ENCODE peak calls at places on chromosome X, in six cellular contexts. G is mammary epithelial cell; A is fibroblast of villous mesenchyme; M is stimulated activated CD8-positive, alpha-beta memory T cell treated with anti-CD3 and anti-CD28 coated beads, Interleukin-4, amount 100 ng/mL, for 48 hours; Z is uterus; E is SJSA1. X is an unnamed sample.

GRCh38 chrX:23185951-23186350 is 148.7 kb upstream of the PTCHD1 start:
- DNase-seq in G (no peak), A (no peak), M (no peak), Z (no peak), E (no peak), X (no peak)

GRCh38 chrX:123155327-123155726 is 28.8 kb upstream of the GRIA3 start:
- DNase-seq in G (peak; percentile 9), A (no peak), M (no peak), Z (no peak), E (no peak), X (no peak)

GRCh38 chrX:72029473-72030411 is 102.0 kb downstream of the RTL5 start:
- DNase-seq in G (peak; percentile 77), A (peak; percentile 75), M (no peak), Z (no peak), E (peak; percentile 66), X (no peak)

GRCh38 chrX:110004970-110005369 is 2.1 kb downstream of the TMEM164 start:
- DNase-seq in G (no peak), A (no peak), M (no peak), Z (no peak), E (no peak), X (no peak)

GRCh38 chrX:10972731-10973130 is 138.4 kb upstream of the HCCS start:
- DNase-seq in G (no peak), A (no peak), M (no peak), Z (no peak), E (no peak), X (no peak)

GRCh38 chrX:26918633-26919032 is 544.5 kb downstream of the PPP4R3C start:
- DNase-seq in G (peak; percentile 9), A (no peak), M (no peak), Z (no peak), E (no peak), X (no peak)

GRCh38 chrX:123087326-123087725 is 96.8 kb upstream of the GRIA3 start:
- DNase-seq in G (peak; percentile 67), A (peak; percentile 50), M (no peak), Z (no peak), E (no peak), X (no peak)

GRCh38 chrX:78548012-78548411 is 111.1 kb downstream of the RTL3 start:
- DNase-seq in G (peak; percentile 28), A (no peak), M (no peak), Z (no peak), E (no peak), X (no peak)

GRCh38 chrX:79572566-79572965 is 205.4 kb upstream of the ITM2A start:
- DNase-seq in G (no peak), A (no peak), M (no peak), Z (no peak), E (no peak), X (no peak)

GRCh38 chrX:33032700-33033099 is 178.6 kb downstream of the DMD start:
- DNase-seq in G (no peak), A (peak; percentile 1), M (no peak), Z (no peak), E (no peak), X (no peak)

GRCh38 chrX:14528629-14529287 is 578 bp upstream of the GLRA2 start:
- DNase-seq in G (peak; percentile 60), A (peak; percentile 54), M (peak; percentile 78), Z (peak; percentile 26), E (peak; percentile 42), X (peak; percentile 27)

GRCh38 chrX:135086197-135086854 is 34.0 kb downstream of the ETDB start:
- DNase-seq in G (peak; percentile 68), A (peak; percentile 64), M (no peak), Z (no peak), E (no peak), X (peak; percentile 20)

GRCh38 chrX:74613350-74614192 is 853 bp downstream of the RLIM start:
- DNase-seq in G (peak; percentile 24), A (peak; percentile 51), M (no peak), Z (no peak), E (no peak), X (no peak)

GRCh38 chrX:139639253-139639652 is 68.7 kb downstream of the MCF2 start:
- DNase-seq in G (no peak), A (no peak), M (no peak), Z (no peak), E (no peak), X (no peak)

GRCh38 chrX:73562986-73563739 is at the start of gene CHIC1:
- DNase-seq in G (peak; percentile 47), A (peak; percentile 68), M (peak; percentile 75), Z (peak; percentile 56), E (peak; percentile 54), X (peak; percentile 66)

GRCh38 chrX:129037389-129037788 is 485.9 kb downstream of the SMARCA1 start:
- DNase-seq in G (no peak), A (no peak), M (no peak), Z (no peak), E (no peak), X (no peak)

GRCh38 chrX:18426004-18426320 is 554 bp downstream of the CDKL5 start:
- DNase-seq in G (no peak), A (no peak), M (peak; percentile 20), Z (no peak), E (no peak), X (no peak)

GRCh38 chrX:100587846-100588245 is 3.1 kb downstream of the TNMD start:
- DNase-seq in G (no peak), A (peak; percentile 53), M (no peak), Z (no peak), E (no peak), X (no peak)

GRCh38 chrX:57817302-57817701 is 93.0 kb downstream of the ZXDA start:
- DNase-seq in G (no peak), A (no peak), M (no peak), Z (no peak), E (no peak), X (no peak)

GRCh38 chrX:103831342-103831802 is 685 bp downstream of the RAB9B start:
- DNase-seq in G (no peak), A (no peak), M (peak; percentile 73), Z (no peak), E (no peak), X (no peak)

GRCh38 chrX:11759461-11760311 is 1.6 kb downstream of the MSL3 start:
- DNase-seq in G (peak; percentile 90), A (peak; percentile 92), M (peak; percentile 70), Z (peak; percentile 76), E (peak; percentile 83), X (peak; percentile 64)

GRCh38 chrX:51837926-51838325 is 55.5 kb upstream of the MAGED1 start:
- DNase-seq in G (no peak), A (peak; percentile 75), M (no peak), Z (peak; percentile 41), E (no peak), X (no peak)

X was measured in activated naive CD8-positive, alpha-beta T cell treated with anti-CD3 and anti-CD28 coated beads for 36 hours.